ENCODE peak calls at places on chromosomes 4 and X, in seven cellular contexts. One of them, this sample, is unnamed.

GRCh38 chr4:159171287-159171686 is 68.4 kb downstream of the RAPGEF2 start:
- DNase-seq in hepatocyte: no peak
- DNase-seq in PC-3: peak; percentile 33
- DNase-seq in HCT116: no peak
- DNase-seq in MM.1S: no peak
- DNase-seq in GM23338: no peak
- DNase-seq in PC-9: no peak
- DNase-seq in this sample: no peak

GRCh38 chr4:159398236-159398638 is 295.4 kb downstream of the RAPGEF2 start:
- DNase-seq in hepatocyte: no peak
- DNase-seq in PC-3: no peak
- DNase-seq in HCT116: no peak
- DNase-seq in MM.1S: no peak
- DNase-seq in GM23338: no peak
- DNase-seq in PC-9: no peak
- DNase-seq in this sample: no peak

GRCh38 chrX:147779173-147779572 is 132.5 kb upstream of the FMR1 start:
- DNase-seq in hepatocyte: no peak
- DNase-seq in PC-3: no peak
- DNase-seq in HCT116: no peak
- DNase-seq in MM.1S: no peak
- DNase-seq in GM23338: no peak
- DNase-seq in PC-9: no peak
- DNase-seq in this sample: no peak

GRCh38 chr4:33914386-33914785 is 2329.9 kb downstream of the ARAP2 start:
- DNase-seq in hepatocyte: no peak
- DNase-seq in PC-3: no peak
- DNase-seq in HCT116: no peak
- DNase-seq in MM.1S: no peak
- DNase-seq in GM23338: peak; percentile 27
- DNase-seq in PC-9: no peak
- DNase-seq in this sample: no peak

GRCh38 chr4:3471886-3472285 is 8.8 kb downstream of the DOK7 start:
- DNase-seq in hepatocyte: no peak
- DNase-seq in PC-3: no peak
- DNase-seq in HCT116: no peak
- DNase-seq in MM.1S: no peak
- DNase-seq in GM23338: no peak
- DNase-seq in PC-9: no peak
- DNase-seq in this sample: no peak

GRCh38 chrX:104922206-104922621 is 298.3 kb downstream of the TEX13A start:
- DNase-seq in hepatocyte: peak; percentile 72
- DNase-seq in PC-3: peak; percentile 87
- DNase-seq in HCT116: peak; percentile 36
- DNase-seq in MM.1S: peak; percentile 83
- DNase-seq in GM23338: peak; percentile 69
- DNase-seq in PC-9: peak; percentile 59
- DNase-seq in this sample: peak; percentile 74

GRCh38 chrX:110851780-110852179 is 56.2 kb upstream of the CHRDL1 start:
- DNase-seq in hepatocyte: peak; percentile 27
- DNase-seq in PC-3: peak; percentile 19
- DNase-seq in HCT116: no peak
- DNase-seq in MM.1S: peak; percentile 56
- DNase-seq in GM23338: no peak
- DNase-seq in PC-9: no peak
- DNase-seq in this sample: no peak

GRCh38 chr4:98828801-98829200 is 100.1 kb downstream of the EIF4E start:
- DNase-seq in hepatocyte: no peak
- DNase-seq in PC-3: peak; percentile 76
- DNase-seq in HCT116: peak; percentile 19
- DNase-seq in MM.1S: no peak
- DNase-seq in GM23338: peak; percentile 59
- DNase-seq in PC-9: peak; percentile 52
- DNase-seq in this sample: no peak

GRCh38 chrX:45774961-45775360 is 574.3 kb upstream of the DIPK2B start:
- DNase-seq in hepatocyte: no peak
- DNase-seq in PC-3: peak; percentile 89
- DNase-seq in HCT116: no peak
- DNase-seq in MM.1S: no peak
- DNase-seq in GM23338: no peak
- DNase-seq in PC-9: no peak
- DNase-seq in this sample: no peak

GRCh38 chr4:52864816-52865215 is 2.7 kb downstream of the RASL11B start:
- DNase-seq in hepatocyte: peak; percentile 67
- DNase-seq in PC-3: no peak
- DNase-seq in HCT116: no peak
- DNase-seq in MM.1S: no peak
- DNase-seq in GM23338: no peak
- DNase-seq in PC-9: no peak
- DNase-seq in this sample: no peak

GRCh38 chr4:52704133-52704532 is 45.0 kb upstream of the USP46 start:
- DNase-seq in hepatocyte: no peak
- DNase-seq in PC-3: no peak
- DNase-seq in HCT116: no peak
- DNase-seq in MM.1S: no peak
- DNase-seq in GM23338: no peak
- DNase-seq in PC-9: no peak
- DNase-seq in this sample: no peak

GRCh38 chr4:123495530-123495929 is 98.9 kb downstream of the SPRY1 start:
- DNase-seq in hepatocyte: peak; percentile 33
- DNase-seq in PC-3: peak; percentile 15
- DNase-seq in HCT116: no peak
- DNase-seq in MM.1S: no peak
- DNase-seq in GM23338: no peak
- DNase-seq in PC-9: peak; percentile 50
- DNase-seq in this sample: no peak

GRCh38 chr4:15917297-15917696 is 21.2 kb downstream of the FGFBP1 start:
- DNase-seq in hepatocyte: no peak
- DNase-seq in PC-3: no peak
- DNase-seq in HCT116: no peak
- DNase-seq in MM.1S: no peak
- DNase-seq in GM23338: no peak
- DNase-seq in PC-9: no peak
- DNase-seq in this sample: no peak

DNA sequence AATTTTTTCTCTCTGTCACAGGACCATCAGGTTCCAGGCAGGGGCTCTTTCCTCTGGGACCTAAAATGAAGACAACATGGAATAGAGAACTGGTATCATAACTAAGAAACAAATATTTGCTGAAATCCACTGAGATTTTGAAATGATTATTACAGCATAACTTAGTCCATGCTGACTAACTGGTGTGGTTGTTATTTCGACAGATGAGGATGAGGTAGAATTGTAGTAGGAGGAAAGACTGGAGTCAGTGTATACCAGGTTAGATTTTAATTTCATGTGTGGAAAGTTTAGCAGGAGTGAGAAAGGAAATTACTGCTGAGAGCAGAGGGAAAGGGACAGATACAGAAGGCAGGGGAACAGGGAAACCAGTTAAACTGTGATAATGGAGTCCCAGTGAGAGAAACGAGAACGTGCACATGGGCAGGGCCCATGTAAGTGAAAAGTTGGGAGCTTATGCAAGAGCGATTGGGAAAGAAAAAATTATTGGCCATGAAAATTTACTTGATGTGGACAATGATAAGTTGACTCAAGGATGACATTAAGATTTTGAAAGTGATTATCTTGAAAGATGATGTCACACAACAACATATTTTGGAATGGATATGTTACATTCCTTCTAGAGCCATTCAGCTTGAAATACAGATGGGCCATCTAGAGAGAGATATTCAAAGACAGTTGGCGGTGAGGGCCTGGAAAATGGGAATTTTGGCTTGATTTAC is 98.7 kb upstream of the DDIT4L start:
- DNase-seq in hepatocyte: no peak
- DNase-seq in PC-3: no peak
- DNase-seq in HCT116: no peak
- DNase-seq in MM.1S: no peak
- DNase-seq in GM23338: no peak
- DNase-seq in PC-9: no peak
- DNase-seq in this sample: no peak
- H2AFZ ChIP-seq in hepatocyte: no peak overlapping the region
- H2AFZ ChIP-seq in PC-3: peak overlapping the region; percentile 12
- H2AFZ ChIP-seq in HCT116: no peak overlapping the region
- H2AFZ ChIP-seq in MM.1S: no peak overlapping the region
- H2AFZ ChIP-seq in GM23338: peak overlapping the region; percentile 28
- H2AFZ ChIP-seq in PC-9: peak overlapping the region; percentile 33
- H2AFZ ChIP-seq in this sample: no peak overlapping the region

GRCh38 chr4:143626134-143626859 is 74.2 kb downstream of the FREM3 start:
- DNase-seq in hepatocyte: peak; percentile 8
- DNase-seq in PC-3: no peak
- DNase-seq in HCT116: no peak
- DNase-seq in MM.1S: no peak
- DNase-seq in GM23338: no peak
- DNase-seq in PC-9: no peak
- DNase-seq in this sample: no peak
- H3K9me2 ChIP-seq in hepatocyte: no peaks in the 10 kb centered on the region
- H3K9me2 ChIP-seq in PC-3: no peaks in the 10 kb centered on the region
- H3K9me2 ChIP-seq in HCT116: no peaks in the 10 kb centered on the region
- H3K9me2 ChIP-seq in MM.1S: no peaks in the 10 kb centered on the region
- H3K9me2 ChIP-seq in GM23338: peaks cover 3% of the 10 kb centered on the region
- H3K9me2 ChIP-seq in PC-9: no peaks in the 10 kb centered on the region
- H3K9me2 ChIP-seq in this sample: no peaks in the 10 kb centered on the region

DNA sequence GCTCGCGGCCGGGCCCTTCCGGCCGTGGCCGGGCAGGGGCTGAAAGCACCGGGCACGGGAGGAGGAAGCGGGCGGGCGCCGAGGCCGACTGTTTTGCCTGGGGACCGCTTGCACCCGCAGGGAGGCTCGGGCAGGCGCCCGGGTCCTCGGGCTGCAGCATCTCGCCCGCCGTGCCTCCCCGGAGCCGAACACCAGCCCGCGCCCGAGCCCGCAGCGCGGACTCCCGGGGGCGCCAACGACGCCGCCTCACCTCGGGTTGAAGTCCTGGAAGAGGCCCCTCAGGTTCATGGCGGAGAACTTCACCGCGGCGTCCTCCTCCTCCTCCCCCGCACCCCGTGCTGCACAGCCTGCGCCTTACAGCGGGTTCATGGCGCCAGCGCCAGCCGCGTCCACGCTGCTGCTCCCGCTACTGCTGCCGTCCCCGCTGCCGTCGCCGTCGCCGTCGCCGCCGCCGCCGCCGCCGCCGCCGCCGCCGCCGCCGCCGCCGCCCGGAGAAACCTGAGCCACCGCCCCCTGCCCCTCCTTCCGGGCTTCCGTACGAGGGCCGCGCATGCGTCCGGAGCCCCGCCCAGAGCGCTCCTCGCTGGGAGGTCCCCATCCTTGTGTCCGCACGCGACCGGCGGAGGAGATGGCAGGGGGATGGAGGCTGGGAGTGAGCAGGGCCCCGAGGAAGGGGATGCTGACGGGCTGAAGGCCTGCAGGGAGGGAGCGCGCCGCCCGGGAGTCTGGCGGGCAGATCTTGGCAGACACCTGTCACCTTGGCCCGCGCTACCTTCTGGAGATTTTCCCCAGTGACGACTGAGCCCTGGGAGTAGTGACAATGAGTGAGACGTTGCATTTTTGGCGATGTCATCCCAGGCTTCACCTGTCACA is at the start of gene TMEM185A:
- DNase-seq in hepatocyte: peak; percentile 81
- DNase-seq in PC-3: peak; percentile 65
- DNase-seq in HCT116: peak; percentile 33
- DNase-seq in MM.1S: peak; percentile 66
- DNase-seq in GM23338: peak; percentile 79
- DNase-seq in PC-9: peak; percentile 55
- DNase-seq in this sample: peak; percentile 75
- H2AFZ ChIP-seq in hepatocyte: peak within 1 kb of the TSS; percentile 36
- H2AFZ ChIP-seq in PC-3: peak within 1 kb of the TSS; percentile 95
- H2AFZ ChIP-seq in HCT116: no peak within 1 kb of the TSS
- H2AFZ ChIP-seq in MM.1S: peak within 1 kb of the TSS; percentile 89
- H2AFZ ChIP-seq in GM23338: no peak within 1 kb of the TSS
- H2AFZ ChIP-seq in PC-9: peak within 1 kb of the TSS; percentile 99
- H2AFZ ChIP-seq in this sample: peak within 1 kb of the TSS; percentile 94

GRCh38 chr4:72326692-72327632 is 242.1 kb downstream of the ADAMTS3 start:
- DNase-seq in hepatocyte: peak; percentile 55
- DNase-seq in PC-3: peak; percentile 83
- DNase-seq in HCT116: peak; percentile 8
- DNase-seq in MM.1S: peak; percentile 33
- DNase-seq in GM23338: peak; percentile 71
- DNase-seq in PC-9: no peak
- DNase-seq in this sample: peak; percentile 41

GRCh38 chr4:72320185-72320948 is 248.7 kb downstream of the ADAMTS3 start:
- DNase-seq in hepatocyte: no peak
- DNase-seq in PC-3: no peak
- DNase-seq in HCT116: no peak
- DNase-seq in MM.1S: no peak
- DNase-seq in GM23338: no peak
- DNase-seq in PC-9: no peak
- DNase-seq in this sample: no peak

GRCh38 chr4:72323227-72323626 is 245.8 kb downstream of the ADAMTS3 start:
- DNase-seq in hepatocyte: no peak
- DNase-seq in PC-3: peak; percentile 22
- DNase-seq in HCT116: no peak
- DNase-seq in MM.1S: no peak
- DNase-seq in GM23338: no peak
- DNase-seq in PC-9: no peak
- DNase-seq in this sample: no peak

GRCh38 chr4:72330381-72330780 is 238.6 kb downstream of the ADAMTS3 start:
- DNase-seq in hepatocyte: no peak
- DNase-seq in PC-3: no peak
- DNase-seq in HCT116: no peak
- DNase-seq in MM.1S: no peak
- DNase-seq in GM23338: no peak
- DNase-seq in PC-9: no peak
- DNase-seq in this sample: no peak

DNA sequence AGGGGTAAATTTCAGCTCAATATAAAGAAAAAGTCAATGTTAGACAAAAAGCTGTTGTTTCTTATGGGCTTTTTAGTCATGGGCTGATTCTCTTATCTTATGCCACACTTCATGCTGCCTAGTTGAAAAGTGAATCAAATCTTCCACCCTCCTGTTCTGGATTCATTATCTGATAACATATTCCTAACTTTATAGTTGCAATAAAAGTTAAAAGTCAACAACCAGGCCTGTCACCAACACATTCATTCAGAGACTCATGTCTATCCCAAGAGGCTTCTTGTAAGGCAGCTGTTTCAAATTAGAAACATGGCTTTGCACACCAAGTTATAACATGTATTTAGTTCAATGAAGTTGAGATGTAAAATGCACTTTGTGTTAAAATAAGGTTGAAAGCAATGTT is 243.8 kb downstream of the ADAMTS3 start:
- DNase-seq in hepatocyte: peak; percentile 9
- DNase-seq in PC-3: peak; percentile 22
- DNase-seq in HCT116: no peak
- DNase-seq in MM.1S: no peak
- DNase-seq in GM23338: no peak
- DNase-seq in PC-9: no peak
- DNase-seq in this sample: no peak
- H3K9me2 ChIP-seq in hepatocyte: no peaks in the 10 kb centered on the region
- H3K9me2 ChIP-seq in PC-3: no peaks in the 10 kb centered on the region
- H3K9me2 ChIP-seq in HCT116: no peaks in the 10 kb centered on the region
- H3K9me2 ChIP-seq in MM.1S: no peaks in the 10 kb centered on the region
- H3K9me2 ChIP-seq in GM23338: no peaks in the 10 kb centered on the region
- H3K9me2 ChIP-seq in PC-9: no peaks in the 10 kb centered on the region
- H3K9me2 ChIP-seq in this sample: no peaks in the 10 kb centered on the region

GRCh38 chr4:7417639-7418038 is 17.1 kb downstream of the PSAPL1 start:
- DNase-seq in hepatocyte: no peak
- DNase-seq in PC-3: no peak
- DNase-seq in HCT116: no peak
- DNase-seq in MM.1S: no peak
- DNase-seq in GM23338: no peak
- DNase-seq in PC-9: no peak
- DNase-seq in this sample: no peak
- H2AFZ ChIP-seq in hepatocyte: no peak overlapping the region
- H2AFZ ChIP-seq in PC-3: no peak overlapping the region
- H2AFZ ChIP-seq in HCT116: no peak overlapping the region
- H2AFZ ChIP-seq in MM.1S: no peak overlapping the region
- H2AFZ ChIP-seq in GM23338: no peak overlapping the region
- H2AFZ ChIP-seq in PC-9: no peak overlapping the region
- H2AFZ ChIP-seq in this sample: no peak overlapping the region